ENCODE peak calls at places on chromosome 9, in four cellular contexts. G is IMR-90, S is SK-N-SH, A is uterus. K is an unnamed sample.
A peak's percentile ranks its signal among the peaks of the same experiment; 100 is the strongest.

GRCh38 chr9:126939821-126940221 is 25.2 kb downstream of the RALGPS1 start:
- DNase-seq in G (no peak), S (no peak), A (no peak), K (no peak)

GRCh38 chr9:128685022-128685332 is 4.0 kb upstream of the SET start:
- DNase-seq in G (no peak), S (no peak), A (no peak), K (no peak)

GRCh38 chr9:135214054-135214640 is 126.7 kb downstream of the OLFM1 start:
- DNase-seq in G (no peak), S (peak; percentile 57), A (no peak), K (no peak)

GRCh38 chr9:19409406-19410194 is 791 bp downstream of the ACER2 start:
- DNase-seq in G (no peak), S (peak; percentile 63), A (peak; percentile 34), K (peak; percentile 43)

GRCh38 chr9:130713286-130713975 is 19.9 kb downstream of the EXOSC2 start:
- DNase-seq in G (peak; percentile 34), S (no peak), A (peak; percentile 40), K (no peak)

GRCh38 chr9:131418143-131419028 is 24.5 kb downstream of the PRRC2B start:
- DNase-seq in G (peak; percentile 41), S (no peak), A (no peak), K (no peak)

GRCh38 chr9:116369706-116370105 is 216.1 kb downstream of the PAPPA start:
- DNase-seq in G (no peak), S (peak; percentile 22), A (no peak), K (no peak)

GRCh38 chr9:38047301-38048251 is 21.5 kb downstream of the SHB start:
- DNase-seq in G (peak; percentile 95), S (no peak), A (no peak), K (no peak)

GRCh38 chr9:38036359-38037084 is 32.5 kb downstream of the SHB start:
- DNase-seq in G (peak; percentile 67), S (no peak), A (no peak), K (no peak)

GRCh38 chr9:20477940-20478620 is 144.2 kb downstream of the MLLT3 start:
- DNase-seq in G (peak; percentile 53), S (no peak), A (no peak), K (no peak)

GRCh38 chr9:112119225-112120045 is 55.7 kb downstream of the SUSD1 start:
- DNase-seq in G (peak; percentile 45), S (no peak), A (no peak), K (peak; percentile 48)

GRCh38 chr9:127473932-127474331 is 22.6 kb downstream of the LRSAM1 start:
- DNase-seq in G (no peak), S (no peak), A (no peak), K (no peak)

GRCh38 chr9:110918316-110919054 is 119.8 kb downstream of the LPAR1 start:
- DNase-seq in G (peak; percentile 89), S (no peak), A (no peak), K (no peak)

GRCh38 chr9:128421474-128422010 is 885 bp downstream of the CERCAM start:
- DNase-seq in G (no peak), S (no peak), A (peak; percentile 18), K (no peak)

DNA sequence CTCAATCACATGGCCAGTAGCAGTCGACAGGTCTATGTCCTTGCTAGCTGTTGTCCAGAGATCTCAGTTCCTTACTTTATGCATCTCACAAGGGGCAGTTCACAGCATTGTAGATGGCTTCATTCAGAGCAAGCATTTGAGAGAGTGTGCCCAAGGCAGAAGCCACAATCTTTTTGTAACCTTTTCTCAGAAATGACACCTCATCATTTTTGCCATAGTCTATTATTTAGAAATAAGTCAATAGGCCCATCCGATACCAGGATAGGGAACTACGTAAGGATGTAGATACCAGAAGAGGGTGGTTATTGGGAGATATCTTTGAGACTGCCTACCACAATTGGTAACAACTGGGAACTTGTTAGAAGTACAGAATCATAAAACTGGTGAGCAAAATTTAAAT is 37.1 kb downstream of the LURAP1L start:
- DNase-seq in G (no peak), S (no peak), A (no peak), K (no peak)
- H3K4me3 ChIP-seq in G (no peak overlapping the region), S (no peak overlapping the region), A (no peak overlapping the region), K (no peak overlapping the region)

GRCh38 chr9:136656339-136656738 is 6.4 kb upstream of the EGFL7 start:
- DNase-seq in G (no peak), S (no peak), A (no peak), K (no peak)
- H3K4me3 ChIP-seq in G (no peak overlapping the region), S (no peak overlapping the region), A (no peak overlapping the region), K (no peak overlapping the region)

GRCh38 chr9:21801683-21802417 is 586 bp upstream of the MTAP start:
- DNase-seq in G (peak; percentile 85), S (peak; percentile 74), A (peak; percentile 80), K (peak; percentile 49)
- H3K4me3 ChIP-seq in G (peak overlapping the region; percentile 68), S (peak overlapping the region; percentile 80), A (peak overlapping the region; percentile 68), K (peak overlapping the region; percentile 8)

DNA sequence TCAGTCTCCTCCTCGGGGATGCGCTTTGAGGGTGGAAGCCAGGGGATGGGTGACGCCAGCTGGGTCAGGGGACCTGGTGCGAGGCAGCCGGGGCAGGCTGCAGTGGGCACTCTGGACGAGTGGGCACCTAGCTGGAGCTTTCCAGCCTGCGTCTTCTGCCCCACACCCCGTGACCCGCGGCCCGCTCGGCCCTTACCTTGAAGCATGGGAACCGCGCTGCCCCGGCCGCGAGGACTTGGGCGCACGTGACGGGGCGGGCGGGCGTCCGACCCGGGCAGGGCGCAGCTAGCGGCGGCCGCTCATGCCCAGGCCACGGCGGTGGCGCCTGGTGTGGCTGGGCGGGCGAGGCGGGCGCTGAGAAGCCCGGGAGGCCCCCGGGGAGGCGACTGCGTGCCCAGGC is 308 bp downstream of the FAM163B start:
- DNase-seq in G (no peak), S (no peak), A (no peak), K (no peak)
- H3K4me3 ChIP-seq in G (no peak overlapping the region), S (no peak overlapping the region), A (no peak overlapping the region), K (peak overlapping the region; percentile 50)

DNA sequence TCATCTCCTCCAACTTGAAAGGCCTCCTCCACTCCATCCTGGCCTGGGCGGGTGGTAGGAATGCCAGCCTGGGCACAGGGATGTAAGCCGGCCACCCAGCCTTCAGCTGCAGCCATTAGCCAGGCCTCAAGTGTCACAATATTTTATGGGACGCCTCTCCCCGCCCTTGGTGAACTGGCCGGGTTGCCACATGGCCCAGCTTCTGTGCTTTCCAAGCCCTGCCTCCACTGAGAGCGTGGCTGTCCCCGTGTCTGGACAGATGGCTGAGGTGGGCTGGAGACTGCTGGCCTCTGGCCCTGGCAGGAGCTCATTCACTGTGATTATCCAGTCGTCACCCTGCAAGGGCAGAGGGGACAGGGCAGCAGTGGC is 70.6 kb downstream of the GADD45G start:
- DNase-seq in G (no peak), S (peak; percentile 88), A (no peak), K (peak; percentile 95)
- H3K4me3 ChIP-seq in G (no peak overlapping the region), S (no peak overlapping the region), A (no peak overlapping the region), K (peak overlapping the region; percentile 5)

GRCh38 chr9:95053611-95054440 is 263.7 kb downstream of the FANCC start:
- DNase-seq in G (peak; percentile 43), S (no peak), A (no peak), K (no peak)

GRCh38 chr9:95047452-95048224 is 269.9 kb downstream of the FANCC start:
- DNase-seq in G (no peak), S (no peak), A (no peak), K (no peak)

GRCh38 chr9:95048225-95049087 is 269.1 kb downstream of the FANCC start:
- DNase-seq in G (no peak), S (peak; percentile 88), A (peak; percentile 70), K (peak; percentile 76)

GRCh38 chr9:95045751-95046150 is 271.8 kb downstream of the FANCC start:
- DNase-seq in G (no peak), S (no peak), A (no peak), K (no peak)

GRCh38 chr9:95049761-95050160 is 267.7 kb downstream of the FANCC start:
- DNase-seq in G (no peak), S (no peak), A (no peak), K (no peak)
- H3K4me3 ChIP-seq in G (peak overlapping the region; percentile 55), S (peak overlapping the region; percentile 66), A (peak overlapping the region; percentile 8), K (no peak overlapping the region)

K was measured in WERI-Rb-1.